ENCODE peak calls at places on chromosomes 7 and 10, in four cellular contexts. K is HFFc6, P is tibial nerve, S is fibroblast of lung. H is an unnamed sample.

GRCh38 chr10:18044976-18045720 is 93.4 kb downstream of the SLC39A12 start:
- DNase-seq in P (no peak), S (peak), K (no peak), H (no peak)

GRCh38 chr10:52483587-52483986 is 169.5 kb downstream of the DKK1 start:
- DNase-seq in K (no peak), S (no peak), P (no peak), H (no peak)

GRCh38 chr10:69655124-69655867 is 25.2 kb downstream of the FAM241B start:
- DNase-seq in P (no peak), S (no peak), K (no peak), H (no peak)

GRCh38 chr10:1244493-1244892 is 188.3 kb downstream of the WDR37 start:
- DNase-seq in S (no peak), K (no peak), P (no peak), H (no peak)

GRCh38 chr10:133405272-133405671 is 11.3 kb downstream of the MTG1 start:
- DNase-seq in S (peak), K (peak), P (no peak), H (no peak)

GRCh38 chr10:24344279-24344678 is 135.3 kb downstream of the KIAA1217 start:
- DNase-seq in P (no peak), K (peak), S (peak), H (peak)

GRCh38 chr7:28091190-28091589 is 89.4 kb downstream of the JAZF1 start:
- DNase-seq in K (peak), P (no peak), S (peak), H (no peak)

GRCh38 chr10:60955321-60955720 is 11.3 kb upstream of the RHOBTB1 start:
- DNase-seq in P (no peak), S (peak), K (no peak), H (no peak)

GRCh38 chr10:72353028-72353962 is 1.4 kb downstream of the DNAJB12 start:
- DNase-seq in S (peak), K (no peak), P (no peak), H (no peak)

GRCh38 chr10:103062854-103063642 is 130.0 kb downstream of the NT5C2 start:
- DNase-seq in P (no peak), S (no peak), K (no peak), H (peak)

GRCh38 chr10:3548702-3549101 is 236.3 kb downstream of the KLF6 start:
- DNase-seq in P (no peak), S (peak), K (no peak), H (no peak)

GRCh38 chr10:34223658-34224057 is 591.4 kb downstream of the PARD3 start:
- DNase-seq in P (no peak), S (no peak), K (no peak), H (no peak)

GRCh38 chr10:75400769-75401568 is 595 bp downstream of the ZNF503 start:
- DNase-seq in S (peak), P (peak), K (peak), H (peak)

GRCh38 chr7:69208848-69209247 is 389.4 kb upstream of the AUTS2 start:
- DNase-seq in S (no peak), P (no peak), K (no peak), H (no peak)

GRCh38 chr7:88218836-88219605 is 817 bp downstream of the SRI start:
- DNase-seq in P (peak), S (peak), K (peak), H (peak)

GRCh38 chr10:110413049-110413783 is 84.5 kb upstream of the DUSP5 start:
- DNase-seq in K (no peak), P (no peak), S (peak), H (no peak)

GRCh38 chr7:32034052-32034451 is 36.2 kb downstream of the PDE1C start:
- DNase-seq in P (no peak), K (no peak), S (no peak), H (peak)

GRCh38 chr10:79608505-79609375 is 2.0 kb upstream of the SFTPA1 start:
- DNase-seq in P (no peak), K (no peak), S (peak), H (peak)

GRCh38 chr7:98733036-98733435 is 116.0 kb downstream of the NPTX2 start:
- DNase-seq in K (peak), S (peak), P (no peak), H (peak)

GRCh38 chr10:12130237-12130872 is 878 bp downstream of the SEC61A2 start:
- DNase-seq in P (no peak), S (peak), K (peak), H (peak)

GRCh38 chr10:117929321-117930067 is 117.2 kb downstream of the RAB11FIP2 start:
- DNase-seq in P (no peak), S (no peak), K (no peak), H (no peak)

GRCh38 chr10:129873351-129873750 is 90.7 kb downstream of the EBF3 start:
- DNase-seq in S (no peak), P (no peak), K (no peak), H (no peak)

GRCh38 chr7:26616235-26616634 is 248.2 kb downstream of the SKAP2 start:
- DNase-seq in P (no peak), K (no peak), S (no peak), H (no peak)

GRCh38 chr7:95808396-95808795 is 36.0 kb downstream of the DYNC1I1 start:
- DNase-seq in P (no peak), K (no peak), S (no peak), H (no peak)

GRCh38 chr10:125777806-125778205 is 2.2 kb upstream of the MMP21 start:
- DNase-seq in K (no peak), P (no peak), S (no peak), H (no peak)

GRCh38 chr7:1535695-1536094 is 5.2 kb downstream of the MAFK start:
- DNase-seq in K (no peak), P (no peak), S (no peak), H (no peak)

GRCh38 chr7:133530682-133531081 is 277.8 kb downstream of the EXOC4 start:
- DNase-seq in S (peak), K (peak), P (no peak), H (no peak)

GRCh38 chr10:90930070-90930837 is 9.4 kb upstream of the ANKRD1 start:
- DNase-seq in P (no peak), S (peak), K (peak), H (peak)

GRCh38 chr7:98329974-98330373 is 48.5 kb downstream of the BRI3 start:
- DNase-seq in K (no peak), P (no peak), S (peak), H (no peak)

GRCh38 chr7:1291846-1292765 is 59.4 kb downstream of the UNCX start:
- DNase-seq in K (no peak), P (no peak), S (no peak), H (no peak)

GRCh38 chr10:29344073-29344820 is 55.4 kb downstream of the LYZL1 start:
- DNase-seq in S (peak), K (peak), P (peak), H (no peak)

GRCh38 chr10:48945441-48946143 is 6.0 kb upstream of the LRRC18 start:
- DNase-seq in P (no peak), K (no peak), S (no peak), H (no peak)

GRCh38 chr10:113227045-113227444 is 277.0 kb downstream of the TCF7L2 start:
- DNase-seq in K (no peak), P (no peak), S (no peak), H (no peak)

GRCh38 chr7:137880432-137880831 is 33.7 kb upstream of the DGKI start:
- DNase-seq in S (peak), P (no peak), K (peak), H (no peak)

GRCh38 chr7:10075866-10076265 is 897.8 kb upstream of the PHF14 start:
- DNase-seq in S (no peak), P (no peak), K (no peak), H (no peak)

GRCh38 chr7:116097365-116098009 is 66.9 kb upstream of the TFEC start:
- DNase-seq in S (peak), P (no peak), K (peak), H (peak)

GRCh38 chr10:122555431-122555830 is 5.1 kb upstream of the DMBT1 start:
- DNase-seq in S (no peak), K (no peak), P (no peak), H (no peak)

GRCh38 chr10:122559228-122559627 is 1.3 kb upstream of the DMBT1 start:
- DNase-seq in S (peak), P (no peak), K (no peak), H (no peak)

GRCh38 chr10:122558452-122558851 is 2.1 kb upstream of the DMBT1 start:
- DNase-seq in S (no peak), P (no peak), K (no peak), H (no peak)

GRCh38 chr10:122560279-122560804 is at the start of gene DMBT1:
- DNase-seq in P (no peak), S (no peak), K (no peak), H (no peak)

GRCh38 chr10:122557516-122557915 is 3.0 kb upstream of the DMBT1 start:
- DNase-seq in P (no peak), K (no peak), S (no peak), H (peak)
- TF ChIP-seq CTCF in P (no peak), K (no peak), S (no peak), H (no peak)

GRCh38 chr10:88865281-88865876 is 13.7 kb upstream of the ANKRD22 start:
- DNase-seq in S (no peak), P (no peak), K (peak), H (no peak)
- TF ChIP-seq CTCF in S (peak), P (no peak), K (peak), H (no peak)

GRCh38 chr7:123682690-123683089 is 27.0 kb downstream of the LMOD2 start:
- DNase-seq in S (peak), K (peak), P (no peak), H (peak)
- TF ChIP-seq CTCF in S (peak), K (peak), P (peak), H (peak)

GRCh38 chr7:65912220-65912619 is 39.3 kb downstream of the VKORC1L1 start:
- DNase-seq in P (no peak), K (no peak), S (no peak), H (no peak)
- TF ChIP-seq CTCF in P (no peak), K (no peak), S (no peak), H (no peak)

GRCh38 chr10:20714979-20715378 is 182.1 kb downstream of the NEBL start:
- DNase-seq in K (no peak), P (no peak), S (no peak), H (no peak)
- TF ChIP-seq CTCF in K (no peak), P (no peak), S (no peak), H (no peak)

DNA sequence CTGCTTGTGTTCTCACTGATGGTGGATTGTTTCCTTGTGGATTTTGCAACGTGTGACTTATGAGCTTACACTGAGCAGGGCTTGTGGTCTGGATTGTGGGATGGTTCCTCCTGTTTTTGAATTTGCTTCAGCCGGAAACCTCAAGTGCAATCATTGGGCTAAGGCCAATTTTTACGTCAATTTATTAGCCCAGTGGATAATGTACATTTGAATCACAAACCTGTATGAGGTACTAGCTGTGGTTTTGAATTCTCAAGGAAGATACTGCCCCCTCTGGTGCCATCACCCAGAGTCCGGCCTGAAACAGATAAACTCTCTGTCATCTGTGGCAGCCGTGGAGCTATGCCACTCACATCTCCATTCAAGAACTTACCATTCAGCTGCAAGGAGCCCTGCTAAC is 7.3 kb upstream of the ZNF777 start:
- DNase-seq in P (no peak), K (no peak), S (peak), H (no peak)
- TF ChIP-seq CTCF in P (no peak), K (peak), S (no peak), H (no peak)

DNA sequence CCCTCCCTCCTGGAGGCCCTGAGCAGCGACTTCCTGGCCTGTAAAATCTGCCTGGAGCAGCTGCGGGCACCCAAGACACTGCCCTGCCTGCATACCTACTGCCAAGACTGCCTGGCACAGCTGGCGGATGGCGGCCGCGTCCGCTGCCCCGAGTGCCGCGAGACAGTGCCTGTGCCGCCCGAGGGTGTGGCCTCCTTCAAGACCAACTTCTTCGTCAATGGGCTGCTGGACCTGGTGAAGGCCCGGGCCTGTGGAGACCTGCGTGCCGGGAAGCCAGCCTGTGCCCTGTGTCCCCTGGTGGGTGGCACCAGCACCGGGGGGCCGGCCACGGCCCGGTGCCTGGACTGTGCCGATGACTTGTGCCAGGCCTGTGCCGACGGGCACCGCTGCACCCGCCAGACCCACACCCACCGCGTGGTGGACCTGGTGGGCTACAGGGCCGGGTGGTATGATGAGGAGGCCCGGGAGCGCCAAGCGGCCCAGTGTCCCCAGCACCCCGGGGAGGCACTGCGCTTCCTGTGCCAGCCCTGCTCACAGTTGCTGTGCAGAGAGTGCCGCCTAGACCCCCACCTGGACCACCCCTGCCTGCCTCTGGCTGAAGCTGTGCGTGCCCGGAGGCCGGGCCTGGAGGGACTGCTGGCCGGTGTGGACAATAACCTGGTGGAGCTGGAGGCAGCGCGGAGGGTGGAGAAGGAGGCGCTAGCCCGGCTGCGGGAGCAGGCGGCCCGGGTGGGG is 2.2 kb downstream of the TRIM56 start:
- DNase-seq in P (no peak), K (no peak), S (no peak), H (no peak)
- TF ChIP-seq CTCF in P (no peak), K (no peak), S (no peak), H (no peak)

H was measured in Calu3.